ENCODE peak calls at places on chromosome 9, in five cellular contexts. M is left ventricle myocardium inferior, E is NT2/D1, Y is breast epithelium, V is iPS DF 6.9. U is an unnamed sample.

GRCh38 chr9:108885643-108886348 is 23.7 kb downstream of the ACTL7A start:
- DNase-seq in M (no peak), E (peak; percentile 23), Y (no peak), V (no peak), U (no peak)

GRCh38 chr9:92641092-92641809 is 28.7 kb downstream of the IPPK start:
- DNase-seq in M (no peak), E (no peak), Y (no peak), V (no peak), U (no peak)

GRCh38 chr9:98432134-98432533 is 176.7 kb upstream of the TBC1D2 start:
- DNase-seq in M (no peak), E (no peak), Y (no peak), V (no peak), U (no peak)

GRCh38 chr9:36488322-36488838 is 84.3 kb upstream of the MELK start:
- DNase-seq in M (no peak), E (no peak), Y (no peak), V (no peak), U (no peak)

GRCh38 chr9:88925471-88925870 is 65.8 kb upstream of the S1PR3 start:
- DNase-seq in M (no peak), E (no peak), Y (no peak), V (no peak), U (no peak)

GRCh38 chr9:136346157-136346481 is 17.4 kb downstream of the DNLZ start:
- DNase-seq in M (no peak), E (no peak), Y (no peak), V (no peak), U (no peak)

GRCh38 chr9:715743-716400 is 125.6 kb upstream of the DMRT1 start:
- DNase-seq in M (no peak), E (no peak), Y (no peak), V (no peak), U (no peak)

GRCh38 chr9:34554211-34555001 is 31.6 kb upstream of the ENHO start:
- DNase-seq in M (no peak), E (no peak), Y (no peak), V (no peak), U (no peak)

GRCh38 chr9:3856592-3856991 is 330.8 kb upstream of the RFX3 start:
- DNase-seq in M (no peak), E (no peak), Y (no peak), V (no peak), U (no peak)

GRCh38 chr9:69718218-69718617 is 41.6 kb downstream of the PTAR1 start:
- DNase-seq in M (no peak), E (no peak), Y (no peak), V (no peak), U (no peak)

GRCh38 chr9:128007566-128008138 is 26.9 kb upstream of the EEIG1 start:
- DNase-seq in M (peak; percentile 29), E (no peak), Y (no peak), V (no peak), U (peak; percentile 81)

GRCh38 chr9:117094493-117094892 is 320.4 kb downstream of the ASTN2 start:
- DNase-seq in M (no peak), E (no peak), Y (no peak), V (no peak), U (no peak)

DNA sequence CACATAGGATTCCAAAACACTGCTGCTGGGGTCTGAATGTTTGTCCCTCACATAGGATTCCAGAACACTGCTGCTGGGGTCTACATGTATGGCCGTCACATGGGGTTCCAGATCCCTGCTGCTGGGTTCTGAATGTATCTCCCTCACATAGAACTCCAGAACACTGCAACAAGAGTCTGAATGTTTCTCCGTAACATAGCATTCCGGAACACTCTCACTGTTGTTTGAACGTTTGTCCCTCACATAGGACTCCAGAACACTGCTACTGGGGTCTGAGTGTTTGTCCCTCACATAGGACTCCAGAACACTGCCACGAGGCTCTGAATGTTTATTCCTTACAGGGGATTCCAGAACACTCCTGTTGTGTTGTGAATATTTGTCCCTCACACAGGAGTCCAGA is 216.8 kb downstream of the FOXD4L6 start:
- DNase-seq in M (no peak), E (no peak), Y (no peak), V (no peak), U (no peak)
- H3K9me3 ChIP-seq in M (peaks cover 100% of the 10 kb centered on the region), E (peaks cover 69% of the 10 kb centered on the region), Y (peaks cover 100% of the 10 kb centered on the region), V (peaks cover 14% of the 10 kb centered on the region), U (peaks cover 71% of the 10 kb centered on the region)

GRCh38 chr9:124873664-124874063 is 11.7 kb downstream of the ARPC5L start:
- DNase-seq in M (no peak), E (no peak), Y (no peak), V (no peak), U (no peak)

GRCh38 chr9:124877383-124877782 is 15.5 kb downstream of the ARPC5L start:
- DNase-seq in M (no peak), E (no peak), Y (no peak), V (no peak), U (no peak)

GRCh38 chr9:124879226-124879625 is 17.3 kb downstream of the ARPC5L start:
- DNase-seq in M (no peak), E (no peak), Y (no peak), V (no peak), U (no peak)

GRCh38 chr9:124878518-124878917 is 16.6 kb downstream of the ARPC5L start:
- DNase-seq in M (no peak), E (no peak), Y (no peak), V (no peak), U (no peak)

DNA sequence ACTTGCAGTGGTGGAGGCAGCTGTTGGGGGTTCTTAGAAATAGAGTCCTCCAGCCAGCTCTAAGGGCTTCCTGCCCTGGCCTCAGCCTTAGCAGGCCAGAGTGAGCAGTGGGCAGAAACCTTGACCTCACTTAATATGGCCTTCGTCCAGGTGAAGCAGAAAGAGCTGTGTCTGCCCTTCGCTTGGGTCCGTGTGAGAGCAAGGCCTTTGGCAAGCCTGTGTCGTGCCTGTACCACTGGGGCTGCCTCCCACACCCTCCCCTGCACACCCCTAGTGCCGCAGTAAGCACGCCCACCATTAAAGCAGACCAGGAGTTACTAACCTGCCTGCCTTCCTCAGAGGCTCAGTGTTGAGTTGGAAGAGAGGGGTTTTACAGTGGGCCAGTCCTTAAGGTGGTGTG is 13.6 kb downstream of the ARPC5L start:
- DNase-seq in M (no peak), E (no peak), Y (no peak), V (no peak), U (no peak)
- H3K9me3 ChIP-seq in M (no peaks in the 10 kb centered on the region), E (no peaks in the 10 kb centered on the region), Y (no peaks in the 10 kb centered on the region), V (no peaks in the 10 kb centered on the region), U (no peaks in the 10 kb centered on the region)

DNA sequence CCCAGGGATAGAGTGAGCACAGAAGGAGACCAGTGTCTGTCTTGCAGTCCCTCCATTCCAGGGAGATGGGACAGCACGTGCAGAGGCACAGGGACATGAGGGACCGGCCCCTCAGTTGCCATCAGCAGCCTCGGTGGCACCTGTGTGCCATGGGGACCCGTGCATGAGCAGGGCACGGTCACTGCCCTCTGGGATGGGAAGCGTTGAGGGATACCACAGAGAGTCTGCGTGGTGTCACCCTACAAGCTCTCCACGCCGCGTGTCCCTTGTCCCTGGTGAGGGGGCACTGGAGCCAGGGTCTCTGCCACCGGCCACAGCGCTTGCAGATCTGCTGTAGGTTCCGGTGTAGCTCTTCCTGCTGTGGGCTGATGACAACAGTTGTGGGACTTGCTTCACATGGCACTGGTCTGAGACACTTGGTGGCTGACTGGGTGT is 108.1 kb downstream of the CACNA1B start:
- DNase-seq in M (no peak), E (no peak), Y (no peak), V (no peak), U (no peak)
- H3K9me3 ChIP-seq in M (peaks cover 5% of the 10 kb centered on the region), E (peaks cover 41% of the 10 kb centered on the region), Y (no peaks in the 10 kb centered on the region), V (peaks cover 1% of the 10 kb centered on the region), U (no peaks in the 10 kb centered on the region)

GRCh38 chr9:17484906-17485305 is 94.0 kb upstream of the SH3GL2 start:
- DNase-seq in M (no peak), E (no peak), Y (no peak), V (no peak), U (no peak)
- H3K9me3 ChIP-seq in M (no peaks in the 10 kb centered on the region), E (no peaks in the 10 kb centered on the region), Y (no peaks in the 10 kb centered on the region), V (no peaks in the 10 kb centered on the region), U (no peaks in the 10 kb centered on the region)

U was measured in T-helper 17 cell.